ENCODE peak calls at places on chromosomes 5 and 9, in four cellular contexts. F is heart right ventricle, N is NT2/D1, T is RWPE2. E is an unnamed sample.

GRCh38 chr5:100584069-100584468 is 48.9 kb downstream of the FAM174A start:
- DNase-seq in N (no peak), F (no peak), T (no peak), E (no peak)

GRCh38 chr9:98536542-98537173 is 172.1 kb downstream of the GABBR2 start:
- DNase-seq in N (peak; percentile 50), T (no peak), F (no peak), E (peak; percentile 40)

GRCh38 chr5:98414938-98415337 is 358.5 kb upstream of the RGMB start:
- DNase-seq in F (no peak), T (peak; percentile 56), N (no peak), E (peak; percentile 95)

GRCh38 chr5:17882760-17883488 is 248.7 kb downstream of the TAF11L14 start:
- DNase-seq in N (peak; percentile 28), F (no peak), T (peak; percentile 66), E (peak; percentile 94)

GRCh38 chr9:22136446-22137140 is 127.5 kb upstream of the CDKN2B start:
- DNase-seq in F (no peak), T (no peak), N (no peak), E (peak; percentile 69)

GRCh38 chr5:44952376-44952775 is 143.6 kb downstream of the MRPS30 start:
- DNase-seq in T (no peak), F (no peak), N (peak; percentile 9), E (peak; percentile 55)

GRCh38 chr5:111863801-111864200 is 106.8 kb upstream of the NREP start:
- DNase-seq in N (no peak), F (no peak), T (no peak), E (peak; percentile 20)

GRCh38 chr9:20023237-20023928 is 234.5 kb upstream of the SLC24A2 start:
- DNase-seq in F (no peak), N (no peak), T (no peak), E (no peak)

GRCh38 chr5:173572431-173573125 is 43.9 kb downstream of the BOD1 start:
- DNase-seq in N (no peak), F (no peak), T (no peak), E (no peak)

DNA sequence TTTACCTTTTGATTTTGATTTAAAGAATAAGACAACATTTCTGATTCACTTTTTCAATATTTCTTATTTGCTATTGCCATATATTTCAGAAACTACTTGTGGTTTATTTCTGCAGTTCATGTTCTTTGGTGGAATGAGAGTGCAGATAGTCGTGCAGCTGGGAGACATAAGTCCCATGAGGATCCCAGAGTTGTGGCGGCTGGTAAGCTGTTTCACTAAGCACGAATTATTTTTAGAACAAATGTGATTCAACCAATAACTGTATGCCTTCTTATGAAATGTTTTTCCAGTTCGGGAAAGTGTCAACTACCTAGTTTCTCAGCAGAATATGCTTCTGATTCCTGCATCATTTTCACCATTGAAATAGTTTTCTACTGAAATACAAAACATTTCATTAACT is 8.8 kb downstream of the NIPSNAP3B start:
- DNase-seq in T (no peak), N (no peak), F (peak; percentile 29), E (no peak)
- H3K4me3 ChIP-seq in T (no peak overlapping the region), N (no peak overlapping the region), F (peak overlapping the region; percentile 36), E (no peak overlapping the region)

GRCh38 chr5:176616520-176616919 is 6.6 kb upstream of the GPRIN1 start:
- DNase-seq in F (no peak), T (no peak), N (no peak), E (no peak)

GRCh38 chr5:176619203-176619568 is 9.2 kb upstream of the GPRIN1 start:
- DNase-seq in F (peak; percentile 45), N (peak; percentile 89), T (peak; percentile 98), E (peak; percentile 83)

GRCh38 chr5:176619569-176620332 is 9.8 kb upstream of the GPRIN1 start:
- DNase-seq in N (no peak), T (peak; percentile 65), F (no peak), E (no peak)

GRCh38 chr5:176620333-176620981 is 9.9 kb downstream of the SNCB start:
- DNase-seq in T (peak; percentile 71), N (no peak), F (no peak), E (no peak)

GRCh38 chr5:176618783-176619182 is 8.8 kb upstream of the GPRIN1 start:
- DNase-seq in N (no peak), F (no peak), T (no peak), E (no peak)
- H3K4me3 ChIP-seq in N (peak overlapping the region; percentile 22), F (no peak overlapping the region), T (no peak overlapping the region), E (no peak overlapping the region)

GRCh38 chr5:42830924-42831323 is 19.2 kb upstream of the SELENOP start:
- DNase-seq in N (no peak), F (no peak), T (no peak), E (no peak)
- H3K4me3 ChIP-seq in N (no peak overlapping the region), F (no peak overlapping the region), T (no peak overlapping the region), E (no peak overlapping the region)

DNA sequence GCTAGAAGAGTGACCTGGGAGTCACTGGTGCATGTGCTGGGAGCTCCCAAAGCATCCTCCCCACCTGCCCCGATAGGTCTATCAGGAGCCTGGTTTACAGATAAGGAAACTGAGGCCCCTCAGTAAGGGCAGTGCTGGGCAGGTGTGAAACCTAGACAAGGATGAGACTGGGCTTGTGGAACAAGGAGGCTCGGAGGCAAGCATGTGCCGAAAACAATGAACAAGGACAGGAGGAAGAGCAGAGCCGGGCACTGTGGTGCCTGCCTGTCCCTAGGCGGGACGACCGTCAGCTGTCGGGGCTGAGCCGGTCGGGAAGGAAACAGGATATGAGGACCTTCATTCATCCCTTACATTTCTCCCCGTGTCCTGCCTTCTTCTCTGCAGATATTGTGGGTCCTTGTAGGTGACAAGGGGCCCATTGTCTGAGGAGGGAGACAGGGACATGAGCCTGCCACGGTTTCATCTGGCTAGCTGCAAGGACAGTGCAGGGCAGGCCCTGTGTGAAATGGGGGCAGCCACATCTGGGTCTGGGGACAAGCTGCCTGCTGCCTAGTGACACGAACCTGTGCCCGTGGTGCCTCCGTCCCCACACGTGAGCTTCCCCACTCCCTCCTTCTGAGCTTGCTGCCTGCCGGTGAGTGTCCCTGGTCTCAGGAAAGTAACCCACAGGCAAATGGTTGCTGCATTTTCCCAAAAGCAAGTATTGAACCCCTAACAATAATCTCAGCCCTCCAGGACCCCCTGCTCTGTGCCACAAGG is 18.6 kb downstream of the FGD3 start:
- DNase-seq in F (no peak), N (no peak), T (peak; percentile 48), E (no peak)
- H3K4me3 ChIP-seq in F (peak overlapping the region; percentile 34), N (no peak overlapping the region), T (no peak overlapping the region), E (no peak overlapping the region)

GRCh38 chr5:88660326-88660946 is 222.5 kb downstream of the MEF2C start:
- DNase-seq in T (no peak), N (no peak), F (no peak), E (peak; percentile 27)
- H3K4me3 ChIP-seq in T (peak overlapping the region; percentile 1), N (peak overlapping the region; percentile 18), F (peak overlapping the region; percentile 49), E (no peak overlapping the region)

GRCh38 chr9:136661641-136662325 is 933 bp upstream of the EGFL7 start:
- DNase-seq in N (no peak), T (no peak), F (no peak), E (no peak)
- H3K4me3 ChIP-seq in N (no peak overlapping the region), T (no peak overlapping the region), F (peak overlapping the region; percentile 76), E (no peak overlapping the region)

GRCh38 chr5:150160448-150161069 is 4.9 kb upstream of the PDGFRB start:
- DNase-seq in F (no peak), N (no peak), T (no peak), E (no peak)

GRCh38 chr5:150162142-150162513 is 4.5 kb upstream of the CDX1 start:
- DNase-seq in N (no peak), T (no peak), F (no peak), E (no peak)

GRCh38 chr5:150163035-150163434 is 3.5 kb upstream of the CDX1 start:
- DNase-seq in N (no peak), F (no peak), T (no peak), E (no peak)

GRCh38 chr5:150159741-150160179 is 4.1 kb upstream of the PDGFRB start:
- DNase-seq in T (no peak), F (peak; percentile 73), N (no peak), E (no peak)

DNA sequence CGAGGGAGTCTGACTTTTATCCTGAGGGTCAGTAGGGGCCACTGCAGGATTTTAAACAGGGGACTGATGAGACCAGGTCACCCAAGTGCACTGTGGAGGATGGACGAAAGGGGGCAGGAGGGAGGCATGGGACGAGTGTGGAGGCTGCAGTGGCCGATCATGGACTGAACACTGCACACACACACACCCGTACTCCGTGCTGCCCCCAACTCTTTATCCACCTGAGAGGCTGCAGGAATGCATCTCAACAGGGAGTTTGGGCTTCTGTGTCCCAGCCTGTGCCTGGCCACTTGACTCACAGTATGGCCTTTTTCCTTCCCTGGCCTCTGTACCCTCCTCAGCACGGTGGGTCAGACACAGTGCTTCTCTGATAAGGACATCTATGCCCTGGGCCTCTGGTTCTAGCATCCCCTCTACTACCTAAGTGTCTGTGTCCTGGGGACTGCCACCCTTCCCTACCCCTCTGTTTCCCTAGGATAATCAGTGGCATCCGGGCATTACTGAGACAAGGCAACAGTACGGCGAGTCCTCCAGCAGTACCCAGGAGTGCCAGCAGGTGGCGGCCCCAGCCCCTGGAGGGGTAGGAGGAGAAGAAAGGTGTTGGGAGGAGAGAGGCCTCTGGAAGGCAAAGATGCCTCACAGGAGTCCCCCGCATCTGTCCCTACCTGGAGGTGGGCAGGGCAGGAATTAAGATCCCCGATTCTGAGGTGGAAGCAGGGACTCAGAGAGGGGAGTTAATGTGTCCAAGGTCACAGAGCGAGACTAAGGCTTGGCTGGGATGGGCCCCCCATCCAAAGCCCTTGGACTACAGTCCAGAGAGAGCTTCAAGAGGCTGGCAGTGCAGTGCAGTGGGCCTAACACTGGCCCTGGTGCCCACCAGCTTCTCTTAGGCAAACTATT is 5.1 kb upstream of the CDX1 start:
- DNase-seq in N (no peak), T (no peak), F (peak; percentile 85), E (peak; percentile 74)
- H3K4me3 ChIP-seq in N (no peak overlapping the region), T (no peak overlapping the region), F (no peak overlapping the region), E (no peak overlapping the region)

E was measured in epithelial cell of esophagus.